ENCODE peak calls at places on chromosomes 5 and 9, in ten cellular contexts. O, P, W, F, C, Q, B, L, Z and M are unnamed samples.

GRCh38 chr5:103393131-103393754 is 134.7 kb downstream of the MACIR start:
- DNase-seq in O (no peak), P (no peak), W (no peak), F (no peak), C (no peak), Q (no peak), B (no peak), L (peak; percentile 15), Z (no peak), M (peak; percentile 63)

GRCh38 chr5:175479125-175479881 is 943 bp downstream of the SFXN1 start:
- DNase-seq in O (no peak), P (no peak), W (peak; percentile 19), F (no peak), C (no peak), Q (no peak), B (no peak), L (no peak), Z (no peak), M (no peak)

GRCh38 chr5:126234563-126235195 is 188.5 kb upstream of the GRAMD2B start:
- DNase-seq in O (no peak), P (no peak), W (peak; percentile 63), F (peak; percentile 56), C (peak; percentile 14), Q (no peak), B (no peak), L (peak; percentile 18), Z (no peak), M (no peak)

GRCh38 chr9:134451700-134452458 is 125.6 kb downstream of the RXRA start:
- DNase-seq in O (no peak), P (no peak), W (no peak), F (no peak), C (no peak), Q (no peak), B (no peak), L (no peak), Z (no peak), M (no peak)

GRCh38 chr5:19927919-19928318 is 60.1 kb downstream of the CDH18 start:
- DNase-seq in O (no peak), P (no peak), W (no peak), F (peak; percentile 12), C (no peak), Q (no peak), B (no peak), L (no peak), Z (no peak), M (no peak)

GRCh38 chr9:77562021-77562748 is 85.9 kb downstream of the GNA14 start:
- DNase-seq in O (no peak), P (no peak), W (no peak), F (no peak), C (no peak), Q (no peak), B (no peak), L (no peak), Z (no peak), M (no peak)

GRCh38 chr5:113232667-113233066 is 202.1 kb downstream of the TSSK1B start:
- DNase-seq in O (no peak), P (no peak), W (no peak), F (no peak), C (no peak), Q (no peak), B (no peak), L (peak; percentile 45), Z (no peak), M (no peak)

GRCh38 chr9:123401879-123402513 is 46.0 kb downstream of the CRB2 start:
- DNase-seq in O (no peak), P (no peak), W (peak; percentile 59), F (peak; percentile 27), C (peak; percentile 66), Q (no peak), B (no peak), L (peak; percentile 20), Z (no peak), M (no peak)

GRCh38 chr5:107457138-107457537 is 213.6 kb downstream of the EFNA5 start:
- DNase-seq in O (no peak), P (no peak), W (no peak), F (no peak), C (no peak), Q (no peak), B (no peak), L (no peak), Z (no peak), M (no peak)

GRCh38 chr5:165029471-165029870 is 1524.1 kb downstream of the MAT2B start:
- DNase-seq in O (no peak), P (no peak), W (peak; percentile 68), F (peak; percentile 76), C (no peak), Q (no peak), B (no peak), L (peak; percentile 23), Z (no peak), M (no peak)

GRCh38 chr5:151570058-151570457 is 21.1 kb downstream of the FAT2 start:
- DNase-seq in O (no peak), P (no peak), W (no peak), F (no peak), C (no peak), Q (no peak), B (no peak), L (no peak), Z (no peak), M (no peak)

GRCh38 chr5:125160787-125161502 is 414.5 kb upstream of the ZNF608 start:
- DNase-seq in O (no peak), P (no peak), W (peak; percentile 33), F (no peak), C (no peak), Q (no peak), B (no peak), L (peak; percentile 25), Z (no peak), M (no peak)

GRCh38 chr9:128675382-128675781 is 13.6 kb upstream of the SET start:
- DNase-seq in O (no peak), P (no peak), W (no peak), F (no peak), C (no peak), Q (no peak), B (no peak), L (no peak), Z (no peak), M (no peak)